ENCODE peak calls at places on chromosomes 1 and 21, in eight cellular contexts. F is activated CD4-positive, alpha-beta T cell treated with anti-CD3 and anti-CD28 coated beads for 48 hours; D is effector memory CD4-positive, alpha-beta T cell; V is NCI-H1105 treated with DMSO at 0.1 percent for 48 hours; B is dorsolateral prefrontal cortex; R is HEK293T; O is IMR-90; L is non-pigmented ciliary epithelial cell. W is an unnamed sample.

GRCh38 chr1:191368891-191369654 is 789.2 kb upstream of the RGS18 start:
- DNase-seq in F (no peak), D (no peak), V (no peak), B (no peak), R (no peak), O (no peak), L (no peak), W (no peak)

GRCh38 chr1:159318784-159319551 is 16.8 kb downstream of the FCER1A start:
- DNase-seq in F (no peak), D (no peak), V (no peak), B (no peak), R (no peak), O (no peak), L (no peak), W (no peak)

GRCh38 chr1:206608108-206608698 is 4.1 kb downstream of the EIF2D start:
- DNase-seq in F (peak), D (peak), V (peak), B (no peak), R (peak), O (peak), L (no peak), W (no peak)

GRCh38 chr21:16402752-16403151 is 673.0 kb downstream of the USP25 start:
- DNase-seq in F (no peak), D (no peak), V (no peak), B (no peak), R (no peak), O (no peak), L (no peak), W (no peak)

GRCh38 chr1:211704567-211704942 is 29.1 kb upstream of the NEK2 start:
- DNase-seq in F (no peak), D (no peak), V (no peak), B (no peak), R (no peak), O (no peak), L (no peak), W (no peak)

GRCh38 chr1:178895928-178896327 is 25.1 kb upstream of the ANGPTL1 start:
- DNase-seq in F (no peak), D (no peak), V (no peak), B (no peak), R (no peak), O (no peak), L (no peak), W (no peak)

GRCh38 chr1:153348511-153349362 is at the start of gene PGLYRP4:
- DNase-seq in F (no peak), D (no peak), V (no peak), B (no peak), R (no peak), O (no peak), L (no peak), W (no peak)

GRCh38 chr1:230010618-230011332 is 56.3 kb upstream of the GALNT2 start:
- DNase-seq in F (no peak), D (no peak), V (no peak), B (no peak), R (no peak), O (no peak), L (no peak), W (no peak)

GRCh38 chr1:228313536-228314277 is 92.9 kb downstream of the TRIM11 start:
- DNase-seq in F (no peak), D (no peak), V (no peak), B (peak), R (no peak), O (no peak), L (no peak), W (no peak)

GRCh38 chr1:58457023-58457635 is 89.4 kb downstream of the OMA1 start:
- DNase-seq in F (no peak), D (no peak), V (no peak), B (no peak), R (no peak), O (no peak), L (no peak), W (no peak)

GRCh38 chr1:160340146-160340545 is 2.9 kb downstream of the COPA start:
- DNase-seq in F (no peak), D (no peak), V (no peak), B (no peak), R (no peak), O (no peak), L (no peak), W (no peak)

GRCh38 chr1:227058321-227058751 is 118.2 kb downstream of the COQ8A start:
- DNase-seq in F (no peak), D (no peak), V (no peak), B (no peak), R (no peak), O (peak), L (peak), W (no peak)

GRCh38 chr1:9349331-9349851 is 56.7 kb downstream of the SPSB1 start:
- DNase-seq in F (no peak), D (no peak), V (no peak), B (no peak), R (no peak), O (peak), L (no peak), W (no peak)

GRCh38 chr1:66261370-66261769 is 272.6 kb upstream of the SGIP1 start:
- DNase-seq in F (no peak), D (no peak), V (no peak), B (no peak), R (no peak), O (no peak), L (no peak), W (no peak)

GRCh38 chr21:38985423-38986378 is 180.0 kb downstream of the ETS2 start:
- DNase-seq in F (peak), D (no peak), V (peak), B (peak), R (peak), O (peak), L (no peak), W (peak)

W was measured in prostate gland.